ENCODE peak calls at places on chromosomes 13 and 19, in seven cellular contexts. H is breast epithelium; U is AG04450; A is neuronal stem cell; O is pancreas; S is neural progenitor cell; I is naive thymus-derived CD4-positive, alpha-beta T cell. Q is an unnamed sample.

GRCh38 chr19:20321139-20321656 is 154.2 kb downstream of the ZNF486 start:
- DNase-seq in O (no peak), A (no peak), U (no peak), I (no peak), H (no peak), S (no peak), Q (no peak)

GRCh38 chr19:54366811-54367210 is 2.1 kb upstream of the LAIR1 start:
- DNase-seq in O (no peak), A (no peak), I (no peak), S (no peak), H (no peak), U (no peak), Q (no peak)

GRCh38 chr19:27764186-27764804 is 1448.7 kb downstream of the UQCRFS1 start:
- DNase-seq in O (no peak), S (no peak), U (no peak), H (no peak), A (no peak), I (no peak), Q (no peak)

GRCh38 chr13:103521532-103521931 is 455.3 kb upstream of the SLC10A2 start:
- DNase-seq in S (no peak), H (no peak), U (no peak), I (no peak), O (no peak), A (no peak), Q (no peak)

GRCh38 chr19:19488875-19489690 is 26.3 kb downstream of the TSSK6 start:
- DNase-seq in O (no peak), A (peak), I (peak), U (peak), H (peak), S (peak), Q (peak)

GRCh38 chr19:19613456-19613855 is 5.0 kb downstream of the PBX4 start:
- DNase-seq in O (no peak), A (no peak), S (no peak), U (no peak), I (no peak), H (no peak), Q (no peak)

GRCh38 chr19:3509566-3509989 is 3.5 kb downstream of the FZR1 start:
- DNase-seq in U (no peak), O (no peak), S (no peak), I (no peak), A (no peak), H (no peak), Q (no peak)

GRCh38 chr13:76886292-76887061 is at the start of gene KCTD12:
- DNase-seq in I (peak), A (peak), H (peak), O (peak), U (no peak), S (peak), Q (peak)

GRCh38 chr19:1400281-1401137 is 833 bp downstream of the GAMT start:
- DNase-seq in U (no peak), O (peak), I (no peak), H (no peak), A (no peak), S (peak), Q (no peak)

DNA sequence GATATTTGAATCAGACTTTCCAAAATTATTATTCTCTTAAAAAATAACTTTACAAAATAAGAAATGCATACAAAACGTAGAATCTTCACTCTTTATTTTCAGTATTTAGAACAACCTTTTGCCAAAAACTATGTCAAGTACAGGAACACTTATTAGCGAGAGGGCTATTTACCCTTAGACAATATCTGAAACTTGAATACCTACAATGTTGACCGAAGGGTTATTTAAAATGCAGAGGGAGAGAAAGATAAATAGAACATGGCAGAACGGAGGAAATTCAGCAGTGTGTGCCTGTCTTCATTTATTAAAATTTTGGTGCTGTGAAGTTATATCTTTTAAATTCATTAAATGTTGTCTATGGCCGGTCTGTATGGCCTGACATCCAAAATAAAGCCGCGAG is 198.8 kb downstream of the EFNB2 start:
- DNase-seq in A (no peak), U (no peak), S (no peak), H (no peak), I (no peak), O (no peak), Q (no peak)
- H3K4me3 ChIP-seq in A (no peak), U (no peak), S (no peak), H (no peak), I (no peak), O (no peak), Q (no peak)

GRCh38 chr19:18058208-18059009 is 28.3 kb downstream of the IL12RB1 start:
- DNase-seq in A (peak), I (peak), O (peak), H (peak), S (peak), U (no peak), Q (peak)
- H3K27ac ChIP-seq in A (peak), I (peak), O (peak), H (peak), S (no peak), U (peak), Q (peak)

GRCh38 chr19:42097461-42097860 is 21.5 kb downstream of the ZNF574 start:
- DNase-seq in U (no peak), I (no peak), O (no peak), A (no peak), H (no peak), S (no peak), Q (no peak)

GRCh38 chr19:42095142-42095813 is 19.3 kb downstream of the ZNF574 start:
- DNase-seq in A (no peak), H (no peak), U (no peak), I (no peak), S (no peak), O (no peak), Q (no peak)

GRCh38 chr19:42098781-42099180 is 22.8 kb downstream of the ZNF574 start:
- DNase-seq in A (no peak), I (no peak), H (no peak), U (no peak), S (no peak), O (peak), Q (no peak)

GRCh38 chr19:42095814-42096230 is 19.9 kb downstream of the ZNF574 start:
- DNase-seq in U (no peak), S (peak), I (no peak), O (no peak), A (peak), H (no peak), Q (no peak)

GRCh38 chr19:42096255-42096837 is 20.4 kb downstream of the ZNF574 start:
- DNase-seq in H (no peak), A (no peak), O (no peak), U (no peak), I (no peak), S (peak), Q (no peak)
- H3K4me3 ChIP-seq in H (no peak), A (peak), O (no peak), U (no peak), I (no peak), S (peak), Q (no peak)

GRCh38 chr13:43786472-43786765 is 353 bp downstream of the ENOX1 start:
- DNase-seq in O (no peak), S (no peak), H (no peak), A (no peak), U (no peak), I (no peak), Q (no peak)
- H3K27ac ChIP-seq in O (peak), S (no peak), H (peak), A (no peak), U (no peak), I (no peak), Q (no peak)

GRCh38 chr13:22143671-22144070 is 472.8 kb downstream of the FGF9 start:
- DNase-seq in H (no peak), U (no peak), S (no peak), I (no peak), A (no peak), O (no peak), Q (no peak)
- H3K4me3 ChIP-seq in H (no peak), U (no peak), S (no peak), I (no peak), A (no peak), O (no peak), Q (no peak)

GRCh38 chr13:113425931-113426590 is 27.2 kb downstream of the ADPRHL1 start:
- DNase-seq in A (no peak), O (no peak), U (no peak), I (no peak), S (peak), H (no peak), Q (no peak)

GRCh38 chr13:113427562-113428468 is 25.5 kb downstream of the ADPRHL1 start:
- DNase-seq in I (no peak), S (peak), A (no peak), U (no peak), O (no peak), H (no peak), Q (no peak)

GRCh38 chr13:113428469-113428865 is 24.8 kb downstream of the ADPRHL1 start:
- DNase-seq in U (no peak), I (no peak), A (no peak), H (no peak), O (no peak), S (no peak), Q (no peak)

GRCh38 chr13:113428871-113429607 is 24.2 kb downstream of the ADPRHL1 start:
- DNase-seq in I (no peak), U (no peak), H (no peak), A (no peak), O (no peak), S (peak), Q (no peak)

DNA sequence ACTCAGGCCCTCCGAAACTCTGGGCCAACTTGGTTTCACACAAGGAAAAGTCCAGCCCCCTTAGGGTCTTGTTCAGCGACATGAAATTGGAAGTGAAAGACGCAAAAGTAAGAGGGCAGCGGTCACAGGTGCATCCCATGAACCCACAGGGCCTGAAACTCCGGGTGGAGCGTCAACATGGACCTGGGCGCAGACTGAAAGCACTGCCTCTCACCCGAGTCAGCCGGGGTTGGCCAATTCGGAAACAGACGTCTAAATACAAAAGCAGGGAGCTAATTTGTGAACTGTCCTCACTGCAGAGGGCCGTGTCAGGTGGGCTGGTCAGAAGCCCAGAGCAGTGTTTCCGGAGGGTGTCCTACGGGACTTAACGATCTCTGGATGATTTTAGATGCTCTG is 26.7 kb downstream of the ADPRHL1 start:
- DNase-seq in I (no peak), O (no peak), H (no peak), U (no peak), S (peak), A (no peak), Q (no peak)
- H3K27ac ChIP-seq in I (no peak), O (no peak), H (no peak), U (no peak), S (no peak), A (peak), Q (no peak)